ENCODE peak calls at places on chromosomes 3 and 15, in four cellular contexts. One of them, this sample, is unnamed.

GRCh38 chr3:71744738-71745137 is 8.9 kb upstream of the GPR27 start:
- DNase-seq in EL: no peak
- DNase-seq in endodermal cell: no peak
- DNase-seq in ovary: no peak
- DNase-seq in this sample: no peak

GRCh38 chr3:55189359-55189801 is 261.5 kb upstream of the LRTM1 start:
- DNase-seq in EL: peak; percentile 95
- DNase-seq in endodermal cell: peak; percentile 57
- DNase-seq in ovary: no peak
- DNase-seq in this sample: peak; percentile 18

GRCh38 chr3:161576733-161577510 is 80.3 kb downstream of the OTOL1 start:
- DNase-seq in EL: no peak
- DNase-seq in endodermal cell: no peak
- DNase-seq in ovary: no peak
- DNase-seq in this sample: no peak

GRCh38 chr3:10187295-10187876 is 22.7 kb downstream of the IRAK2 start:
- DNase-seq in EL: no peak
- DNase-seq in endodermal cell: no peak
- DNase-seq in ovary: no peak
- DNase-seq in this sample: no peak

GRCh38 chr3:119636194-119636593 is 24.2 kb downstream of the POPDC2 start:
- DNase-seq in EL: peak; percentile 22
- DNase-seq in endodermal cell: no peak
- DNase-seq in ovary: no peak
- DNase-seq in this sample: no peak

GRCh38 chr15:83292317-83292716 is 7.9 kb upstream of the BNC1 start:
- DNase-seq in EL: no peak
- DNase-seq in endodermal cell: no peak
- DNase-seq in ovary: no peak
- DNase-seq in this sample: no peak

GRCh38 chr3:56751056-56751455 is 50.7 kb downstream of the ARHGEF3 start:
- DNase-seq in EL: no peak
- DNase-seq in endodermal cell: no peak
- DNase-seq in ovary: no peak
- DNase-seq in this sample: no peak

GRCh38 chr3:121822973-121823372 is 11.9 kb downstream of the IQCB1 start:
- DNase-seq in EL: no peak
- DNase-seq in endodermal cell: no peak
- DNase-seq in ovary: no peak
- DNase-seq in this sample: no peak

GRCh38 chr15:92921215-92922131 is 21.3 kb downstream of the CHD2 start:
- DNase-seq in EL: peak; percentile 59
- DNase-seq in endodermal cell: no peak
- DNase-seq in ovary: no peak
- DNase-seq in this sample: no peak

GRCh38 chr3:73520931-73521461 is 103.7 kb downstream of the PDZRN3 start:
- DNase-seq in EL: no peak
- DNase-seq in endodermal cell: no peak
- DNase-seq in ovary: no peak
- DNase-seq in this sample: no peak